ENCODE peak calls at places on chromosome 12, in ten cellular contexts. G is heart left ventricle, Y is IMR-90, M is breast epithelium, J is adrenal gland, K is tibial nerve, E is H54, R is ovary, N is uterus, I is endothelial cell of umbilical vein. P is an unnamed sample.

GRCh38 chr12:84694111-84694510 is 218.5 kb downstream of the SLC6A15 start:
- DNase-seq in J (no peak), Y (no peak), M (no peak), N (no peak), K (no peak), R (no peak), G (no peak), E (no peak), I (no peak), P (no peak)

GRCh38 chr12:60920841-60921495 is 1325.1 kb downstream of the SLC16A7 start:
- DNase-seq in R (no peak), G (no peak), M (no peak), K (no peak), J (no peak), N (no peak), E (no peak), I (no peak), Y (peak), P (no peak)

GRCh38 chr12:153080-153746 is 60.7 kb downstream of the SLC6A12 start:
- DNase-seq in I (peak), G (no peak), M (no peak), Y (peak), N (no peak), R (peak), J (peak), K (no peak), E (peak), P (peak)

GRCh38 chr12:121241203-121241970 is 31.5 kb downstream of the P2RX4 start:
- DNase-seq in N (peak), I (no peak), E (no peak), G (no peak), R (no peak), M (no peak), K (no peak), J (no peak), Y (no peak), P (no peak)

GRCh38 chr12:13857750-13858149 is 123.7 kb downstream of the GRIN2B start:
- DNase-seq in Y (no peak), I (no peak), K (no peak), G (no peak), N (no peak), M (no peak), J (no peak), R (no peak), E (no peak), P (no peak)

GRCh38 chr12:112852810-112853209 is 54.0 kb upstream of the OAS1 start:
- DNase-seq in N (no peak), E (no peak), J (no peak), M (no peak), K (no peak), Y (no peak), I (no peak), G (no peak), R (no peak), P (no peak)

GRCh38 chr12:34398706-34399630 is 376.7 kb downstream of the ALG10 start:
- DNase-seq in I (no peak), Y (no peak), M (peak), R (peak), J (peak), N (peak), K (peak), G (peak), E (no peak), P (no peak)

GRCh38 chr12:8078400-8078799 is 3.7 kb upstream of the NECAP1 start:
- DNase-seq in N (no peak), J (peak), R (no peak), Y (peak), M (no peak), I (peak), E (no peak), G (no peak), K (no peak), P (peak)

GRCh38 chr12:66050283-66050576 is 80.3 kb downstream of the LLPH start:
- DNase-seq in E (no peak), G (no peak), K (no peak), R (no peak), N (no peak), Y (no peak), I (no peak), J (no peak), M (no peak), P (no peak)

GRCh38 chr12:78038986-78039385 is 208.3 kb downstream of the NAV3 start:
- DNase-seq in I (no peak), K (no peak), G (no peak), E (no peak), J (no peak), N (no peak), Y (peak), M (no peak), R (no peak), P (no peak)

GRCh38 chr12:64796205-64796845 is 28.1 kb upstream of the TBC1D30 start:
- DNase-seq in K (no peak), I (peak), G (no peak), R (no peak), E (peak), N (peak), Y (peak), J (peak), M (peak), P (peak)

GRCh38 chr12:124678421-124678893 is 111.0 kb upstream of the NCOR2 start:
- DNase-seq in E (no peak), J (peak), M (no peak), N (no peak), K (no peak), I (no peak), Y (no peak), G (no peak), R (no peak), P (no peak)

GRCh38 chr12:104094284-104094683 is 30.0 kb downstream of the HCFC2 start:
- DNase-seq in R (no peak), I (no peak), G (no peak), E (no peak), N (no peak), J (no peak), M (no peak), K (no peak), Y (peak), P (no peak)

GRCh38 chr12:78442454-78442801 is 422.1 kb upstream of the SYT1 start:
- DNase-seq in J (no peak), R (no peak), Y (peak), E (no peak), G (no peak), I (no peak), M (no peak), K (no peak), N (no peak), P (no peak)

GRCh38 chr12:121538699-121539061 is 42.1 kb downstream of the KDM2B start:
- DNase-seq in J (peak), K (no peak), N (no peak), I (no peak), Y (peak), M (no peak), R (no peak), E (peak), G (no peak), P (no peak)

GRCh38 chr12:42790761-42791151 is 201.2 kb upstream of the PRICKLE1 start:
- DNase-seq in E (peak), M (no peak), I (peak), Y (peak), R (no peak), J (no peak), K (no peak), N (no peak), G (no peak), P (peak)

GRCh38 chr12:41334390-41334789 is 146.3 kb downstream of the PDZRN4 start:
- DNase-seq in I (no peak), J (no peak), E (no peak), M (no peak), N (no peak), G (no peak), Y (no peak), K (no peak), R (no peak), P (no peak)

GRCh38 chr12:111426341-111427185 is 20.8 kb downstream of the SH2B3 start:
- DNase-seq in K (no peak), G (no peak), M (no peak), Y (peak), J (no peak), E (no peak), R (no peak), I (peak), N (no peak), P (no peak)

DNA sequence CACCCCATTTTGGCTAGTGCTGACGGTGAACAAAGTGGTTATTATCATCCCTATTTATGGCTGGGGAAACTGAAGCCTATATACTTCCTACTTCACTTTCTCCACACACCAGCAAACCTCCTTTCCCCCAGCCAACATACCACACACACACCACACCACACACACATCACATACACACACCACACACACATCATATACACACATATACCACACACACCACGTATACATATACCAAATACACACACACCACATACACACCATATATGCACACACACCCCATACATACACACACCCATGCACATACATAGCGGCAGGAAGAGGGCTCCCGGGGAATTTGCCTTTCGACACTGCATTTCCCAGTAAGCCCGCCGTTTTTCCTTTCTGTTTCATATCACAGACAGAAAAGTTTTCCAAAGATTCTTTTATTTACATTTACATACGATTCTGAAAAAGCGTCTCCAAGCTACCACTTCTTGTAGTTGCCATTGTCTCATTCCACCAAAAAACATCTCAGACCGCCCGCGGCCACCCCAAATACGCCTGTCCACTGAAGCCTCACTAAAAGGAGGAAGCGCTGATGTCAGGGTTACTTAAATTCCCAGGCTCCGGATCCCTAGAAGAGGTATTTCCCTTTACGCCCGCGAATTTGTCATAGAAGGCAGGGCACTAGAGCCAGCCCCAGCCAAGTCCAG is 826 bp upstream of the RAB5B start:
- DNase-seq in N (no peak), E (no peak), G (no peak), R (no peak), K (no peak), Y (peak), M (no peak), J (no peak), I (no peak), P (peak)
- TF ChIP-seq POLR2A in N (peak), E (no peak), G (peak), R (peak), K (peak), Y (peak), M (peak), J (peak), I (peak), P (no peak)

GRCh38 chr12:74171478-74171909 is 366.1 kb upstream of the ATXN7L3B start:
- DNase-seq in K (no peak), M (no peak), R (no peak), E (no peak), G (no peak), J (no peak), I (no peak), N (no peak), Y (no peak), P (no peak)
- TF ChIP-seq POLR2A in K (no peak), M (no peak), R (no peak), E (no peak), G (no peak), J (no peak), I (no peak), N (no peak), Y (no peak), P (no peak)

DNA sequence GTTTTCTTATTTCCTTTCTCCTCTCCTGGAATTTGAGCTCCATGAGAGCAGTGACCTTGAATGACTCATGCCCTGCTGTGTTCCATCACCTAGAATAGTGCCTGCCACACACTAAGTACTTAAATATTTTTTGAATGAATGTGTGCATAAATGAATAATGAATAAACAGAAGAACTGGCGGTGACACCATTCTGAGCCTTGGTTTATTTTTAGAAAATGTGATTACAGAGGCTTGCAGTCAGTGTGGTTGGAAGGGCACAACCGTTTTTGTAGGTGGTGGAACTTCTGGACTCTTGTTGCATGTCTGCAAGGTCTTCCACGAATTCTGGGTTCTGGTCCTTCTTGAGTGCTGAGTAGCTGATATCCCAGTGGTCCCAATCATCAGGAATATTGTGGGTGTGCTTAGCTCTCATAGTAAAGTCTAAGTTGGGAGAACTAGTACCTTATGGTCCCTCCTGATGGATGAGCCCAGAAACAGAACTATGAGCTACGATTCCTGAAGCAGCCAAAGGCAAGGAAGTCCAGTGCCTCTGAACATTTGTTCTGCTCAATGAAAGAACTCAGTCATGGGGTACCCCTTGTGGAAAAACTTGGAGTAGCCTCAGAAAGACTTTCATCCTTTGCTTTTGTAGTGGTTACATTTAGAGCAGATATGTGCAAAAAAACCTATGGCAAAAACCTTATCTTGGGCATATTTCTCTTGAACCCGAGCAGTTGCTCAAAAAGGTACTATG is 28.8 kb upstream of the BHLHE41 start:
- DNase-seq in J (peak), E (peak), R (no peak), G (peak), Y (peak), K (no peak), M (no peak), N (peak), I (peak), P (no peak)
- TF ChIP-seq POLR2A in J (peak), E (no peak), R (no peak), G (no peak), Y (no peak), K (no peak), M (no peak), N (no peak), I (no peak), P (no peak)

DNA sequence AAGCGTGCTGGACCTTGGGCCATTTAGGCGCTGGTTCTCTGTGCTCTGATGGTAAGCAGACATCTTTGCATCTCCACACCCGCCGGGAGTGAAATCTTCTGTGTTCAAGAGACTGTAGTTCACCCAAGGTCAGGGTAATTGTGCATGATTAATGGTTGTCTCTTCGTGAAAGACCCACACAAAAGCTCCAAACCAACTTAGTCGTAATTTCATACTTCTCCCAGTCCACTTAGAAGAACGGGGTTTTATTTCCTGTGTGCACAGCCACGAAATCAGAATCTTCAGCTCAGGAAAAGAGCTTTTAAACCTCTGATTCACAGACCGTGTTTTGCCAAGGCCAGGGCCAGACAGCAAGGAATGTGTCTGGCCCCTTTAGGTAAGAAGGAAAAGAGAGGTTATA is 640.9 kb downstream of the MED13L start:
- DNase-seq in R (no peak), Y (no peak), E (no peak), N (no peak), I (no peak), K (no peak), G (no peak), J (no peak), M (no peak), P (no peak)
- TF ChIP-seq POLR2A in R (no peak), Y (no peak), E (no peak), N (no peak), I (no peak), K (no peak), G (no peak), J (no peak), M (no peak), P (no peak)

DNA sequence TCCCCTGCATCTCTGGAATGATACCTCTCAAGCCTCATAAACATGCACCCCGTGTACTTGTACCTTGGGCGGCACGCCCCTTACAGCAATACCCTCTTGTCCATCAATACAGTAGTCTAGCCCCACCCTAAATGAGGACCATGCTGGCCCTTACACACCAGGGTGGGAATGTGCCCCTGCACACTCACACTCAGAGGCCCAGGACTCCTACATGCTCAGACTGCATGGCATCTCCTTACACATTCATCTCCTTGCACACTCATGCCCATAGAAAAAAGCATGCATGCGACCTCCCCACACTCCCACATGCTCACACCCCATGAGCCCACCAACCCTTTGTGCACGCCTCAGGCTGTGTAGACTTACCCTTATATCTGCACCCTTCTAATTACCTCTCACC is 22.0 kb downstream of the ITGA7 start:
- DNase-seq in K (no peak), Y (no peak), M (no peak), N (no peak), G (no peak), J (no peak), I (no peak), R (peak), E (no peak), P (no peak)
- TF ChIP-seq POLR2A in K (no peak), Y (no peak), M (no peak), N (no peak), G (no peak), J (no peak), I (no peak), R (no peak), E (no peak), P (no peak)

DNA sequence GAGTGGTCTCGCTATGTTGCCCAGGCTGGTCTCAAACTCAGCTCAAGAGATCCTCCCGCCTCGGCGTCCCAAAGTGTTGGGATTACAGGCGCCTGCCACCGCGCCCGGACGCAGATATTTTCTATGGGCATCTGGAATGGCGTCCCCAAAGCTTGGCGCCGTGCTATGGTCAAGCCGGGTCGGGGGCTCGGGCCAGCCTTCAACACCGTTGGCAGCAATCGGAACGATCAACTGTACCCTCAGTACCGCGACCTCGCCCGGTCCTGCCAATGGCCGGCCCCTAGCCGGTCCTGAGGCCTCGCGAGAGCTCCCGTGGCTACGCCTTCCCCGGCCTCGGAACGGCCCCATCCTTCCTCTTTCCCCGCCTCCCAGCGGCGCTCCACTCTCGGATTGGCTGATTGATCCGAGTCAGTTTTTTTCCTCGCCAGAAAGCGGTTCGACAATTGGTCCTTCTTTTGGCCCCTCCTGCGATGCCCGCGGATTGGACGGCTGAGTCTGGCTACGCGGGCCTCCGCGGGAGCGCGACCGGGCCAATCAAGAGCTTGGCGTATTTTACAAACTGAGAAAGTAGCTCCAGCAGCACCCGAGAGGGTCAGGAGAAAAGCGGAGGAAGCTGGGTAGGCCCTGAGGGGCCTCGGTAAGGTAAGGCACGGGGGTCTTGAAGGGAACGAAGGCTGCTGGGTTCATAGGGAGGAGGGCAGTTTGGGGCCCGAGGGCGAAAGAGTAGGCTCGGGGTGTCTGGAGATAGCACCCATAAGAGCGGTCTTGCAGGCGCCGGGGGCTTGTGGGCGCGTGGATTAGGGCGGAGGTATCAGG is at the start of gene TROAP:
- DNase-seq in J (peak), Y (peak), K (peak), G (peak), N (peak), R (peak), M (peak), E (peak), I (peak), P (peak)
- TF ChIP-seq POLR2A in J (peak), Y (no peak), K (peak), G (peak), N (peak), R (no peak), M (no peak), E (peak), I (peak), P (peak)

GRCh38 chr12:123150804-123151678 is at the start of gene PITPNM2:
- DNase-seq in Y (peak), G (peak), R (peak), N (peak), I (peak), M (no peak), J (peak), E (peak), K (peak), P (peak)
- TF ChIP-seq POLR2A in Y (no peak), G (no peak), R (no peak), N (no peak), I (no peak), M (no peak), J (peak), E (peak), K (no peak), P (no peak)

GRCh38 chr12:109093022-109093918 is at the start of gene ALKBH2:
- DNase-seq in R (peak), G (peak), M (peak), K (peak), E (peak), Y (peak), N (peak), J (peak), I (peak), P (peak)
- TF ChIP-seq POLR2A in R (peak), G (peak), M (no peak), K (peak), E (peak), Y (peak), N (peak), J (peak), I (peak), P (peak)

DNA sequence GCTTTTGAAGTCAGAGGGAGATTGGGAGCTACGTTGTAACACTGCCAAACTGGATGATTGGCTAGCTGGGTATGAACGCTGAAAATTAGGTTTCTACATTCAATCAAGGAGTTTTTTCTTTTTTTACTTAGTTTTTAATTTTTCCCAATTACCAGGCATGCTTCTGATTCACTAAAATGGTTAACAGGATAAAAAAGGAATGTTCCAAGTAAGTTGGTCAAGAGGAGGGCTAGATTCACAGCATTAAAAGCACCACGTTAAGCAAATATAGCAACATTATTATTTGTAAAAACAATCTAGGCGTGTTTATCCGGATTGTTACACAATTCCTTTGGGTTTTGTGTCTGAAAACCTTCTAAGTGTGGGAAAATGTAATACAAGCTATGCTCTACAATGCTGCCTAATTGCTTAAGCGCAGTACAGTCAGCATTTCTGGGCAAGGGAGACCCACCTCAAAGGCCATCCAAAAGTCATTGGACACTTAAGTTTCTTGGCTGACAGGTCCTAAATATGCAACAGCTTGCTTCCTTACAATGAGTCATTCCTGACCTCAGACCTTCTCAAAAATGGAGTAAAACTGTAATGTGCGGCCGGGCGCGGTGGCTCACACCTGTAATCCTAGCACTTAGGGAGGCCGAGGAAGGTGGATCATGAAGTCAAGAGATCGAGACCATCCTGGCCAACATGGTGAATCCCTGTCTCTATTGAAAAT is 1.2 kb downstream of the RPLP0 start:
- DNase-seq in G (no peak), N (peak), R (no peak), I (peak), M (no peak), Y (peak), J (peak), E (no peak), K (no peak), P (peak)
- TF ChIP-seq POLR2A in G (no peak), N (no peak), R (no peak), I (peak), M (no peak), Y (peak), J (peak), E (no peak), K (no peak), P (no peak)

P was measured in erythroblast.